ENCODE peak calls at places on chromosome 15, in nine cellular contexts. J is HepG2, G is HCT116, W is heart left ventricle, P is right lobe of liver, Q is GM12878, X is upper lobe of left lung, O is body of pancreas, L is gastrocnemius medialis. V is an unnamed sample.

GRCh38 chr15:39140060-39140604 is 440.7 kb upstream of the THBS1 start:
- ATAC-seq in L (no peak), W (peak; percentile 64), O (no peak), J (peak; percentile 93), X (peak; percentile 72), G (peak; percentile 55), P (peak; percentile 88), Q (peak; percentile 86), V (no peak)

GRCh38 chr15:72037321-72037720 is 80.6 kb downstream of the MYO9A start:
- ATAC-seq in G (no peak), J (no peak), Q (no peak), W (no peak), L (no peak), P (no peak), X (no peak), O (no peak), V (no peak)

GRCh38 chr15:87609909-87610308 is 646.6 kb downstream of the NTRK3 start:
- ATAC-seq in Q (no peak), L (no peak), P (no peak), O (no peak), J (no peak), W (peak; percentile 45), X (peak; percentile 25), G (no peak), V (no peak)

GRCh38 chr15:84609818-84610525 is 9.2 kb downstream of the ZSCAN2 start:
- ATAC-seq in G (no peak), J (no peak), O (no peak), P (peak; percentile 18), X (no peak), Q (no peak), W (no peak), L (peak; percentile 85), V (no peak)

GRCh38 chr15:67883228-67883773 is 43.5 kb upstream of the RNU6-1 start:
- ATAC-seq in L (peak; percentile 38), O (no peak), W (no peak), J (no peak), X (no peak), G (no peak), Q (no peak), P (no peak), V (no peak)

GRCh38 chr15:46654993-46655392 is 1020.2 kb downstream of the SQOR start:
- ATAC-seq in W (no peak), Q (no peak), X (no peak), L (no peak), O (no peak), J (no peak), P (no peak), G (no peak), V (no peak)

GRCh38 chr15:101201411-101202174 is 50.3 kb downstream of the CHSY1 start:
- ATAC-seq in L (peak; percentile 85), P (peak; percentile 77), J (no peak), O (peak; percentile 77), Q (peak; percentile 7), W (peak; percentile 89), G (peak; percentile 95), X (peak; percentile 97), V (peak; percentile 99)

GRCh38 chr15:46266691-46267090 is 631.9 kb downstream of the SQOR start:
- ATAC-seq in W (no peak), X (no peak), Q (no peak), J (no peak), O (no peak), G (no peak), P (no peak), L (no peak), V (no peak)

GRCh38 chr15:85533949-85534543 is 153.6 kb downstream of the AKAP13 start:
- ATAC-seq in O (no peak), W (no peak), L (no peak), J (no peak), G (no peak), Q (peak; percentile 90), X (peak; percentile 84), P (peak; percentile 35), V (no peak)

GRCh38 chr15:62275818-62276217 is 110.7 kb upstream of the C2CD4B start:
- ATAC-seq in O (no peak), W (no peak), G (no peak), P (no peak), J (no peak), Q (peak; percentile 36), X (no peak), L (no peak), V (no peak)

GRCh38 chr15:75195766-75196241 is 5.9 kb upstream of the C15orf39 start:
- ATAC-seq in Q (no peak), G (no peak), X (no peak), J (no peak), L (no peak), O (no peak), W (no peak), P (no peak), V (no peak)

GRCh38 chr15:63306480-63307073 is 29.2 kb downstream of the APH1B start:
- ATAC-seq in P (peak; percentile 95), W (no peak), G (no peak), X (no peak), O (peak; percentile 67), Q (no peak), L (no peak), J (no peak), V (no peak)

GRCh38 chr15:25693321-25694237 is 169.5 kb downstream of the ATP10A start:
- ATAC-seq in X (peak; percentile 27), J (peak; percentile 90), L (peak; percentile 9), G (no peak), Q (peak; percentile 80), W (no peak), P (peak; percentile 40), O (no peak), V (peak; percentile 35)

GRCh38 chr15:59543721-59544547 is 67.6 kb upstream of the GCNT3 start:
- ATAC-seq in P (no peak), L (no peak), G (peak; percentile 51), Q (peak; percentile 93), J (no peak), W (no peak), O (no peak), X (peak; percentile 32), V (no peak)

GRCh38 chr15:69627548-69628158 is 175.0 kb downstream of the RPLP1 start:
- ATAC-seq in W (no peak), J (peak; percentile 63), P (peak; percentile 96), Q (no peak), X (no peak), G (no peak), O (no peak), L (no peak), V (no peak)

GRCh38 chr15:70270752-70271111 is 173.0 kb upstream of the TLE3 start:
- ATAC-seq in L (no peak), Q (no peak), J (no peak), W (no peak), X (no peak), O (no peak), P (no peak), G (no peak), V (no peak)

GRCh38 chr15:50181983-50182232 is at the start of gene SLC27A2:
- ATAC-seq in X (peak; percentile 71), W (no peak), Q (peak; percentile 68), L (no peak), O (peak; percentile 81), G (peak; percentile 87), J (peak; percentile 91), P (peak; percentile 84), V (peak; percentile 34)

GRCh38 chr15:31101262-31102048 is at the start of gene TRPM1:
- ATAC-seq in L (no peak), Q (no peak), J (no peak), G (no peak), W (no peak), X (no peak), P (no peak), O (no peak), V (no peak)

DNA sequence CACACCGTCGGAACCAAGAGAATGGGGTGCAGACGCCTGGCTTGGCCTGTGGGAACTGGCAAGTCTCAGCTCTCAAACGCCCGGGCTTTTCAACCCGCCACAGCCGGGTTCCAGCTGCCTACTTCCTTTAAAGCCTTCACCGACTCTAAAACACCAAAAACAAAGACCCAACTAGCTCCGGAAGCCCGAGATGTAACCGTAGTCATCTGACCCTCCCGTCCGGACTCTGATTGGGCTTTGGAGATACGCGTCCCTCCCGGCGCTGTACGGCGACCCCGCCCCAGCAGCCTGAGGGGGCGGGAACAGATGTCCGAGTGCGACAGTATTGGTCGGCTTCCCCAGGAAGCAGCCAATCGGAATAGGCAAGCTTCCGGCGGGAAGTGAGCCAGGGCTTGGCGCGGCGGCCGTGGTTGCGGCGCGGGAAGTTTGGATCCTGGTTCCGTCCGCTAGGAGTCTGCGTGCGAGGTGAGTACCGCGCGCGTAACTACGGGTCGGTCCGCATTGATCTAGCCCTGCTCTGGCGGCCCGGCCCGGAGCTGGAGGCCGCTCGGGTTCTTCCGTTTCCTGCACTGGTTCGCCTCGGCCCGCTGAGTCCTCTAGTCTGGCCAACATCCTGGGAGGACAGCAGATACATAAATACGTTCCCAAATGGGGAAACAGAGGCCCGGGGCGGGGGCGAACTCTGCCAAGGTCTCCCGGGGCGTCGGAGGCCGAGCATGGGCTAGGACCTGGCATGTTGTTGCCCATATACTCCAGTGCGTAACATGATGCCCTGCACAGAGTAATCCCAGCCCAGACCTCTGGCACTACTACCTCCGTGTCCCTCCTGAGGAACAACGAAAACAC is at the start of gene BLM:
- ATAC-seq in G (peak; percentile 99), Q (peak; percentile 99), X (peak; percentile 100), L (peak; percentile 91), J (peak; percentile 99), W (peak; percentile 100), P (peak; percentile 100), O (peak; percentile 100), V (peak; percentile 100)
- TF ChIP-seq POLR2A in G (peak; percentile 58), Q (peak; percentile 85), X (peak; percentile 53), L (peak; percentile 69), J (peak; percentile 85), W (no peak), P (peak; percentile 67), O (no peak), V (no peak)

DNA sequence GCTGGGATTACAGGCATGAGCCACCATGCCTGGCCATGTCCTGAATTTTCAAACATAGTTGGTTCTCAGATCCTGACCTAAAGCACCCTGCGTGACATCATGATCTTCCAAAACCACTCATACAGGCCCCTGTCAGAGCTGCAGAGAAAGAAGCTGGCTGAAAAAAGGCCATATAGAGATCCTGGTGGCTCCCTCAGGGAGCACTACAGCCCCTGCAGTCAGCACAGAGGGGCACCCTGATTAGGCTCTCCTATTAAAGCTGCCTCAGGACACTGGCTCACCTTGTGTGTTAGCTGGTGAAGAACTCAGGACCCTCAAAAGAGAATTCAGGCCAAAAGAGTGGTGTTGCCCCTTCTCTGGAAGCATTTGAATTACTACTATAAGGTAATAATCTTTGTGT is 249.7 kb upstream of the MCTP2 start:
- ATAC-seq in L (no peak), W (no peak), Q (no peak), J (no peak), O (no peak), X (no peak), P (no peak), G (no peak), V (no peak)
- H3K27me3 ChIP-seq in L (no peaks in the 10 kb centered on the region), W (no peaks in the 10 kb centered on the region), Q (no peaks in the 10 kb centered on the region), J (no peaks in the 10 kb centered on the region), O (no peaks in the 10 kb centered on the region), X (no peaks in the 10 kb centered on the region), P (no peaks in the 10 kb centered on the region), G (no peaks in the 10 kb centered on the region), V (no peaks in the 10 kb centered on the region)

GRCh38 chr15:65208656-65209055 is 2.6 kb downstream of the CILP start:
- ATAC-seq in G (no peak), W (no peak), Q (no peak), J (no peak), O (no peak), X (no peak), L (no peak), P (no peak), V (no peak)
- TF ChIP-seq POLR2A in G (no peak), W (no peak), Q (no peak), J (no peak), O (no peak), X (no peak), L (no peak), P (no peak), V (no peak)

GRCh38 chr15:73740152-73741048 is 12.8 kb downstream of the INSYN1 start:
- ATAC-seq in P (peak; percentile 71), W (no peak), O (no peak), L (no peak), Q (no peak), G (no peak), J (peak; percentile 75), X (no peak), V (no peak)
- H3K27me3 ChIP-seq in P (no peaks in the 10 kb centered on the region), W (no peaks in the 10 kb centered on the region), O (no peaks in the 10 kb centered on the region), L (no peaks in the 10 kb centered on the region), Q (no peaks in the 10 kb centered on the region), G (no peaks in the 10 kb centered on the region), J (peaks cover 5% of the 10 kb centered on the region), X (no peaks in the 10 kb centered on the region), V (peaks cover 9% of the 10 kb centered on the region)